ENCODE peak calls at places on chromosome 4, in eight cellular contexts. A is CD4-positive, alpha-beta memory T cell; D is suprapubic skin; F is astrocyte; S is lung; N is sigmoid colon; Y is left lung; H is heart right ventricle. Z is an unnamed sample.
A peak's percentile ranks its signal among the peaks of the same experiment; 100 is the strongest.

GRCh38 chr4:45951153-45951552 is 172.7 kb downstream of the GABRG1 start:
- DNase-seq in A (no peak), D (no peak), F (no peak), S (no peak), N (no peak), Y (no peak), H (no peak), Z (no peak)

GRCh38 chr4:125770814-125771398 is 456.2 kb downstream of the FAT4 start:
- DNase-seq in A (no peak), D (no peak), F (no peak), S (no peak), N (no peak), Y (no peak), H (no peak), Z (no peak)

GRCh38 chr4:99754756-99755155 is 61.9 kb upstream of the DAPP1 start:
- DNase-seq in A (no peak), D (no peak), F (no peak), S (no peak), N (no peak), Y (no peak), H (no peak), Z (no peak)

GRCh38 chr4:91113130-91113706 is 986.0 kb downstream of the CCSER1 start:
- DNase-seq in A (no peak), D (no peak), F (peak; percentile 8), S (no peak), N (no peak), Y (no peak), H (no peak), Z (no peak)

GRCh38 chr4:48194986-48195773 is 61.1 kb upstream of the TXK start:
- DNase-seq in A (no peak), D (no peak), F (peak; percentile 52), S (no peak), N (no peak), Y (no peak), H (no peak), Z (peak; percentile 70)

GRCh38 chr4:76779740-76780459 is 118.0 kb downstream of the SOWAHB start:
- DNase-seq in A (no peak), D (no peak), F (peak; percentile 63), S (no peak), N (no peak), Y (no peak), H (no peak), Z (peak; percentile 70)

GRCh38 chr4:16607241-16607640 is 291.2 kb downstream of the LDB2 start:
- DNase-seq in A (no peak), D (no peak), F (no peak), S (no peak), N (no peak), Y (no peak), H (no peak), Z (no peak)

GRCh38 chr4:89303177-89303576 is 4.4 kb downstream of the GPRIN3 start:
- DNase-seq in A (peak; percentile 75), D (no peak), F (no peak), S (no peak), N (no peak), Y (no peak), H (peak; percentile 65), Z (no peak)

GRCh38 chr4:58113083-58113482 is 1002.9 kb upstream of the IGFBP7 start:
- DNase-seq in A (no peak), D (no peak), F (no peak), S (no peak), N (no peak), Y (no peak), H (no peak), Z (peak; percentile 16)

GRCh38 chr4:67014592-67014991 is 530.7 kb downstream of the CENPC start:
- DNase-seq in A (no peak), D (no peak), F (no peak), S (no peak), N (no peak), Y (no peak), H (no peak), Z (no peak)

GRCh38 chr4:153024466-153024865 is 88.3 kb downstream of the FHDC1 start:
- DNase-seq in A (no peak), D (no peak), F (no peak), S (no peak), N (no peak), Y (no peak), H (no peak), Z (no peak)

GRCh38 chr4:86032476-86033022 is 327.3 kb downstream of the MAPK10 start:
- DNase-seq in A (no peak), D (no peak), F (peak; percentile 95), S (no peak), N (peak; percentile 59), Y (no peak), H (no peak), Z (no peak)

GRCh38 chr4:2583517-2583916 is 47.1 kb downstream of the FAM193A start:
- DNase-seq in A (no peak), D (no peak), F (no peak), S (peak; percentile 43), N (peak; percentile 56), Y (no peak), H (no peak), Z (no peak)
- H3K27ac ChIP-seq in A (no peak overlapping the region), D (no peak overlapping the region), F (no peak overlapping the region), S (no peak overlapping the region), N (no peak overlapping the region), Y (peak overlapping the region; percentile 50), H (no peak overlapping the region), Z (peak overlapping the region; percentile 57)

DNA sequence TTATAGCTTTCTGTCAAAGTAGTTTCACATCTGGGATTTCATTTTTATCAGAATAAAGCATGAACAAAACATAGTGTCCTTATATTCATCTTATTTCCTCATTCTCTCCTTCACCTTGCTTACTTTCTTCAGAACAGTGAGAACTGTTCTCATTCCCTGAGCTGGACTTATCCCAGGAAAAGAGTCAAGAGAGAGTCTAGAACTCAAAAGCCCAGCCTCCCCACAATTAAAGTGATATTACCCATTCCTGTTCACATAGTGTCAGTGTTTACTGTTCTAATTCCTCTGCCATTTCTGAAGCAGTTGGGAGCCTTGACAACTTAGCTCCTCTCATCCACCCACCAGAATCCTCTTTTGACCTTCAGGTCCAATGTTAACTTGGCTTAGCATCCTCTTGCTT is 42.9 kb downstream of the RASSF6 start:
- DNase-seq in A (no peak), D (no peak), F (no peak), S (no peak), N (no peak), Y (no peak), H (no peak), Z (no peak)
- H3K4me1 ChIP-seq in A (no peaks in the 10 kb centered on the region), D (peaks cover 9% of the 10 kb centered on the region), F (no peaks in the 10 kb centered on the region), S (no peaks in the 10 kb centered on the region), N (no peaks in the 10 kb centered on the region), Y (no peaks in the 10 kb centered on the region), H (no peaks in the 10 kb centered on the region), Z (no peaks in the 10 kb centered on the region)

GRCh38 chr4:13539047-13539720 is 5.1 kb downstream of the NKX3-2 start:
- DNase-seq in A (no peak), D (no peak), F (no peak), S (no peak), N (peak; percentile 64), Y (no peak), H (no peak), Z (no peak)
- H3K27me3 ChIP-seq in A (peaks cover 77% of the 10 kb centered on the region), D (peaks cover 100% of the 10 kb centered on the region), F (peaks cover 98% of the 10 kb centered on the region), S (peaks cover 17% of the 10 kb centered on the region), N (peaks cover 13% of the 10 kb centered on the region), Y (peaks cover 100% of the 10 kb centered on the region), H (peaks cover 100% of the 10 kb centered on the region), Z (no peaks in the 10 kb centered on the region)

DNA sequence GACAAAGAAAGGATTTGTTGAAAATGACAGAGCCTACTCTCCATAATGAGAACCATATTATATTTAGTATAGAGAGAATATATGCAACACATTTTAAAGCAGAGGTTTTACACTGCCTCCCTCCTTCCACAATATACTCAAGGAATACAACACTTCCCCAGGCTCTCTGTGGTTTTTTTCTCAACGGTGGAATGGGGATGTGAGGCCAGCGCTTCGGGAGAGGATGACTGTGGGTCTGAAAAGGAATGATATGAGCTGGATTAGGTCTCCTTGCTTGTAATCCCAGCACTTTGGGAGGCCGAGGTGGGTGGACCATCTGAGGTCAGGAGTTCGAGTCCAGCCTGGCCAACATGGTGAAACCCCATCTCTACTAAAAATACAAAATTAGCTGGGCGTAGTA is 348.7 kb upstream of the KLF3 start:
- DNase-seq in A (no peak), D (no peak), F (peak; percentile 30), S (no peak), N (no peak), Y (no peak), H (no peak), Z (no peak)
- H3K27ac ChIP-seq in A (no peak overlapping the region), D (peak overlapping the region; percentile 82), F (no peak overlapping the region), S (no peak overlapping the region), N (no peak overlapping the region), Y (no peak overlapping the region), H (no peak overlapping the region), Z (no peak overlapping the region)

GRCh38 chr4:184343400-184344177 is 125.9 kb upstream of the ENPP6 start:
- DNase-seq in A (peak; percentile 37), D (no peak), F (peak; percentile 74), S (peak; percentile 78), N (peak; percentile 88), Y (peak; percentile 78), H (peak; percentile 84), Z (peak; percentile 41)

GRCh38 chr4:184345573-184345922 is 127.9 kb upstream of the ENPP6 start:
- DNase-seq in A (no peak), D (no peak), F (no peak), S (no peak), N (peak; percentile 72), Y (peak; percentile 63), H (peak; percentile 56), Z (peak; percentile 29)

GRCh38 chr4:184347251-184348239 is 126.8 kb downstream of the IRF2 start:
- DNase-seq in A (no peak), D (no peak), F (peak; percentile 65), S (peak; percentile 47), N (peak; percentile 73), Y (peak; percentile 73), H (peak; percentile 58), Z (peak; percentile 37)

GRCh38 chr4:184344435-184344834 is 126.8 kb upstream of the ENPP6 start:
- DNase-seq in A (no peak), D (no peak), F (no peak), S (no peak), N (no peak), Y (no peak), H (no peak), Z (no peak)

GRCh38 chr4:184344899-184345572 is 127.4 kb upstream of the ENPP6 start:
- DNase-seq in A (no peak), D (no peak), F (no peak), S (no peak), N (no peak), Y (no peak), H (no peak), Z (no peak)
- H3K4me1 ChIP-seq in A (peaks cover 13% of the 10 kb centered on the region), D (peaks cover 59% of the 10 kb centered on the region), F (peaks cover 6% of the 10 kb centered on the region), S (peaks cover 16% of the 10 kb centered on the region), N (no peaks in the 10 kb centered on the region), Y (peaks cover 21% of the 10 kb centered on the region), H (peaks cover 47% of the 10 kb centered on the region), Z (no peaks in the 10 kb centered on the region)

GRCh38 chr4:56979674-56980073 is 978 bp downstream of the POLR2B start:
- DNase-seq in A (peak; percentile 34), D (no peak), F (no peak), S (no peak), N (no peak), Y (no peak), H (no peak), Z (peak; percentile 48)
- H3K27me3 ChIP-seq in A (no peaks in the 10 kb centered on the region), D (no peaks in the 10 kb centered on the region), F (no peaks in the 10 kb centered on the region), S (no peaks in the 10 kb centered on the region), N (no peaks in the 10 kb centered on the region), Y (no peaks in the 10 kb centered on the region), H (no peaks in the 10 kb centered on the region), Z (no peaks in the 10 kb centered on the region)

DNA sequence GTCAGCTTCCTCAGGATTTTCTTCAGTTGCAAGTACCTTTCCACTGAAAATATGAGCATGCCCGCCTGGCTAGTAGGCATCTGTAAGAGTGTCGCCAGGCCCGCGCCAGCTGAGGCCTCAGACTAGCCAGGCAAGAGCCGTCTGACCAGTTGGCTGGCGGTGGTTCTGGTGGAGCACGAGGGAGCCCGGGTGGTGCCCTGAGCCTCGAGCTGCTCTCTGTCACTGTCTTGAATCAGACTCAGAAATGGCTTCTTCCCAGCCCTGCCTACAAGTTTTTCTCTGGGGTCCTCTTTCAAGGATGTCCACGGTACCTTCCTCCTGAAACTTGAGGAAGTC is 11.9 kb downstream of the GRPEL1 start:
- DNase-seq in A (no peak), D (no peak), F (no peak), S (no peak), N (peak; percentile 56), Y (no peak), H (no peak), Z (no peak)
- H3K27ac ChIP-seq in A (no peak overlapping the region), D (no peak overlapping the region), F (no peak overlapping the region), S (no peak overlapping the region), N (no peak overlapping the region), Y (no peak overlapping the region), H (no peak overlapping the region), Z (no peak overlapping the region)

Z was measured in SJCRH30.